ENCODE peak calls at places on chromosomes 2 and 18, in eight cellular contexts. J, C, K, H, A, M, Z and S are unnamed samples.
A peak's percentile ranks its signal among the peaks of the same experiment; 100 is the strongest.

GRCh38 chr2:16281451-16282330 is 341.3 kb downstream of the MYCN start:
- ATAC-seq in J (peak; percentile 83), C (peak; percentile 96), K (peak; percentile 76), H (peak; percentile 69), A (peak; percentile 46), M (no peak), Z (peak; percentile 88), S (no peak)

GRCh38 chr2:128414351-128414750 is 95.7 kb upstream of the HS6ST1 start:
- ATAC-seq in J (no peak), C (no peak), K (no peak), H (no peak), A (no peak), M (no peak), Z (no peak), S (no peak)

GRCh38 chr2:172285010-172285621 is 142.3 kb upstream of the ITGA6 start:
- ATAC-seq in J (no peak), C (no peak), K (peak; percentile 61), H (peak; percentile 65), A (peak; percentile 66), M (peak; percentile 48), Z (peak; percentile 28), S (peak; percentile 61)

GRCh38 chr2:32611366-32611765 is 16.5 kb upstream of the TTC27 start:
- ATAC-seq in J (no peak), C (peak; percentile 88), K (no peak), H (peak; percentile 70), A (no peak), M (no peak), Z (no peak), S (no peak)

GRCh38 chr18:35389095-35389618 is 12.0 kb upstream of the ZNF396 start:
- ATAC-seq in J (peak; percentile 54), C (no peak), K (peak; percentile 80), H (no peak), A (peak; percentile 80), M (peak; percentile 74), Z (no peak), S (peak; percentile 75)

GRCh38 chr18:32389868-32390267 is 80.8 kb downstream of the GAREM1 start:
- ATAC-seq in J (no peak), C (no peak), K (peak; percentile 83), H (peak; percentile 74), A (peak; percentile 41), M (no peak), Z (no peak), S (no peak)

GRCh38 chr2:8851811-8852560 is 14.6 kb upstream of the KIDINS220 start:
- ATAC-seq in J (no peak), C (peak; percentile 94), K (no peak), H (no peak), A (peak; percentile 84), M (peak; percentile 16), Z (no peak), S (no peak)

GRCh38 chr18:38933322-38933721 is 1367.7 kb upstream of the CELF4 start:
- ATAC-seq in J (peak; percentile 72), C (no peak), K (no peak), H (no peak), A (no peak), M (no peak), Z (no peak), S (no peak)

GRCh38 chr18:53785811-53786210 is 438.7 kb downstream of the MBD2 start:
- ATAC-seq in J (peak; percentile 49), C (no peak), K (no peak), H (no peak), A (no peak), M (no peak), Z (no peak), S (no peak)

GRCh38 chr18:38369772-38370690 is 804.4 kb upstream of the CELF4 start:
- ATAC-seq in J (peak; percentile 56), C (no peak), K (no peak), H (no peak), A (no peak), M (no peak), Z (no peak), S (no peak)

GRCh38 chr2:8487461-8487932 is 194.4 kb upstream of the ID2 start:
- ATAC-seq in J (peak; percentile 32), C (no peak), K (peak; percentile 24), H (peak; percentile 43), A (peak; percentile 45), M (no peak), Z (no peak), S (no peak)

GRCh38 chr2:36389081-36389480 is 33.5 kb downstream of the CRIM1 start:
- ATAC-seq in J (no peak), C (no peak), K (peak; percentile 71), H (peak; percentile 39), A (no peak), M (peak; percentile 53), Z (no peak), S (no peak)

GRCh38 chr2:182784058-182784706 is 68.1 kb downstream of the DNAJC10 start:
- ATAC-seq in J (no peak), C (peak; percentile 35), K (no peak), H (peak; percentile 82), A (no peak), M (no peak), Z (no peak), S (no peak)

GRCh38 chr2:26072925-26073768 is 39.3 kb downstream of the RAB10 start:
- ATAC-seq in J (no peak), C (peak; percentile 82), K (peak; percentile 36), H (peak; percentile 86), A (no peak), M (no peak), Z (no peak), S (peak; percentile 31)

GRCh38 chr2:25078171-25079049 is 36.5 kb downstream of the EFR3B start:
- ATAC-seq in J (no peak), C (no peak), K (peak; percentile 89), H (peak; percentile 45), A (no peak), M (peak; percentile 92), Z (peak; percentile 87), S (peak; percentile 68)

GRCh38 chr2:135257383-135258090 is 205.4 kb downstream of the RAB3GAP1 start:
- ATAC-seq in J (no peak), C (no peak), K (no peak), H (no peak), A (no peak), M (peak; percentile 42), Z (no peak), S (no peak)

GRCh38 chr2:9773905-9774239 is 69.4 kb upstream of the TAF1B start:
- ATAC-seq in J (no peak), C (no peak), K (peak; percentile 3), H (no peak), A (no peak), M (no peak), Z (no peak), S (no peak)

GRCh38 chr2:45237850-45238542 is 228.7 kb upstream of the SIX2 start:
- ATAC-seq in J (no peak), C (peak; percentile 41), K (peak; percentile 78), H (peak; percentile 94), A (peak; percentile 78), M (peak; percentile 90), Z (peak; percentile 87), S (peak; percentile 85)

GRCh38 chr18:9684901-9685738 is 23.0 kb upstream of the RAB31 start:
- ATAC-seq in J (no peak), C (peak; percentile 57), K (peak; percentile 95), H (peak; percentile 39), A (peak; percentile 82), M (peak; percentile 30), Z (no peak), S (peak; percentile 42)

DNA sequence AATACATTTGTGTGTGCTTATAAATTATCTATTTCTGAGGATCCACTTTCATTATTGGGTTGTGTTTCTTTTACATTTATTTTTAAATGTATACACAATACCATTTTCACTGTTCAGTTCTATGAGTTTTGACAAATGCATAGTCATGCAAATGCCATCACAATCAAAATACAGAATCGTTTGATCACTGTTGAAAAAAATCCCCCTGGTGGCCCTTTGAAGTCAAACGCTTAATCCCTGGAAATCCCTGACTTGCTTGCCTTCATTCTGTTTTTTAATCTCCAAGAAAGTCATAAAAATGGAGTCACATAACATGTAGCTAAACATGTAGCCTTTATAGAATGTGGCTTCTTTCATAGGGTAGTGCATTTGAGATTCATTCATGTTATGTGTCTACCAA is 173.3 kb downstream of the GALR1 start:
- ATAC-seq in J (no peak), C (no peak), K (no peak), H (no peak), A (no peak), M (no peak), Z (no peak), S (no peak)
- H3K4me3 ChIP-seq in J (no peak overlapping the region), C (no peak overlapping the region), K (no peak overlapping the region), H (no peak overlapping the region), A (no peak overlapping the region), M (no peak overlapping the region), Z (no peak overlapping the region), S (no peak overlapping the region)

DNA sequence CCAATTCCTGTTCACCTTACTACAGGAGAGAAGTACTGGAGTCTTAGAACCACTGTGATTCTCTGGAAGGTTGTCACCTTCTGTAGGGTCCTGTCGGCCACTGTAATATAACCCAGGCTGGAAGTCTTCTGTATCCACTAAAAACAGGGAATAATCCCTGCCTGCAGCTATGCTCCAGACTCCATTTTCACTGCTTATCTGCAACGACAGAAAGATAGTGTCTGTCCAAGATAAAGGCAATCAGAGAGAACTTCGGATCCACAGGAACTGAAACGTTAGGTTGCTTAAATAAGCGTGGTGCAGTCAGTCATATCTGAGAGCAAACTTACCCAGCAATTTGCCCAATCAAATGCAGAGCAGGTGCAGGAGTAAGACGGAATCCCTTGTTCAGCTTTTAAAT is 34.2 kb downstream of the ALS2 start:
- ATAC-seq in J (no peak), C (no peak), K (no peak), H (no peak), A (no peak), M (no peak), Z (no peak), S (no peak)
- H3K36me3 ChIP-seq in J (peaks cover 3% of the 10 kb centered on the region), C (peaks cover 12% of the 10 kb centered on the region), K (peaks cover 10% of the 10 kb centered on the region), H (peaks cover 26% of the 10 kb centered on the region), A (peaks cover 29% of the 10 kb centered on the region), M (peaks cover 23% of the 10 kb centered on the region), Z (peaks cover 7% of the 10 kb centered on the region), S (no peaks in the 10 kb centered on the region)

GRCh38 chr2:208207769-208208168 is 17.9 kb upstream of the C2orf80 start:
- ATAC-seq in J (no peak), C (no peak), K (no peak), H (peak; percentile 51), A (no peak), M (no peak), Z (no peak), S (no peak)
- TF ChIP-seq POLR2A in J (no peak), C (no peak), K (no peak), H (no peak), A (no peak), M (no peak), Z (no peak), S (no peak)

DNA sequence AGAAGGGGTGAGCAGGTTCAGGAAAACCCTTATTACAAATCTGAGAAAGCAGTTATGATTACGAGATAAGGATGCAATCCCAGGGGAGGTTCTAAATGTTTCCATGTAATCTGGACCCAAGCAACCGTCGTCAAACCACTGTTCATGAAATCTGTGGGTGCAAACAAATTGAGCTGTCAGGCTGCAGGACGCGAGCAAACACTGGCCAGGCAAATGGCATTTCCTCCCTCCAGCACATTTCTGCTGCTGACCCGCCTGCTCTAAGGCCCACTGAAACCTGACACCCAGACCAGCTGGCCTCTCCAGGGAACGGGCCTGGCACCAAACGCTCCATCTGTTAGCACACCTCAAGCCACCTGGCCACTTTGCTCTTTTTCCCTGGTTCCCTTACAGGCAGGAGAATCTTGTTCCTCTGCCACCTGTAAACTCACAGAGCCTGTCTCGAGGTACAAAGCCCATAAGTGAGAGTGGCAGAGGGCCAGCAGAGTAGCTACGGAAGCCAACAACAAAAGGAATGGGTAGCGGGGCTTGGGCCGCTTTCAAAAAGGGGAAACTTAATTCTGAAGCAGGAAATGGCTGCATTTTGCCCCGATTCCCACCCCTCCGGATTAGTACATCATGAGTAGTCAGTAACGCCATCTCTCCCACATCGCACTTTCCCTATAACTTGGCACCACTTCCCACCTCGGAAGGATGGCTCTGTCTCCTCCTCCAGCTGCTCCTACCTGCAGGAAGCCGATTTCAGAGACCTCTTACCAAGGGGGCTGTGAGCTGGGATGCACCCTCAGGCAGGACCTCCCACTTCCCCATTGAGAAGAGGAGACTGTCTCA is 26.4 kb downstream of the CRACDL start:
- ATAC-seq in J (peak; percentile 64), C (no peak), K (peak; percentile 53), H (peak; percentile 51), A (peak; percentile 59), M (peak; percentile 59), Z (peak; percentile 33), S (peak; percentile 39)
- H3K4me3 ChIP-seq in J (no peak overlapping the region), C (no peak overlapping the region), K (no peak overlapping the region), H (no peak overlapping the region), A (no peak overlapping the region), M (no peak overlapping the region), Z (no peak overlapping the region), S (no peak overlapping the region)